ENCODE peak calls at places on chromosomes 3 and 15, in nine cellular contexts. F, I, M, P, R, L, Z, O and G are unnamed samples.

GRCh38 chr3:177410734-177411133 is 213.5 kb upstream of the TBL1XR1 start:
- DNase-seq in F (no peak), I (no peak), M (no peak), P (no peak), R (no peak), L (peak), Z (no peak), O (no peak), G (peak)

GRCh38 chr15:40242216-40242599 is 3.3 kb downstream of the PAK6 start:
- DNase-seq in F (no peak), I (no peak), M (no peak), P (no peak), R (no peak), L (no peak), Z (no peak), O (no peak), G (no peak)

GRCh38 chr3:124663690-124664089 is 66.6 kb upstream of the UMPS start:
- DNase-seq in F (no peak), I (no peak), M (peak), P (no peak), R (peak), L (no peak), Z (no peak), O (no peak), G (no peak)

GRCh38 chr3:33636125-33636855 is 81.8 kb downstream of the CLASP2 start:
- DNase-seq in F (no peak), I (peak), M (peak), P (peak), R (peak), L (no peak), Z (peak), O (no peak), G (no peak)

GRCh38 chr3:14016900-14017475 is 107.7 kb downstream of the CHCHD4 start:
- DNase-seq in F (no peak), I (no peak), M (no peak), P (no peak), R (no peak), L (no peak), Z (no peak), O (no peak), G (no peak)

GRCh38 chr3:122572940-122573412 is 4.5 kb upstream of the PARP15 start:
- DNase-seq in F (no peak), I (peak), M (peak), P (no peak), R (no peak), L (peak), Z (peak), O (no peak), G (peak)

GRCh38 chr15:77187751-77188464 is 117.0 kb upstream of the TSPAN3 start:
- DNase-seq in F (no peak), I (peak), M (peak), P (no peak), R (peak), L (no peak), Z (peak), O (no peak), G (no peak)

GRCh38 chr3:177220136-177220974 is 23.1 kb upstream of the TBL1XR1 start:
- DNase-seq in F (no peak), I (no peak), M (no peak), P (no peak), R (no peak), L (no peak), Z (peak), O (no peak), G (no peak)

GRCh38 chr15:52013151-52013791 is 5.7 kb upstream of the MAPK6 start:
- DNase-seq in F (no peak), I (peak), M (peak), P (no peak), R (peak), L (no peak), Z (peak), O (no peak), G (no peak)

GRCh38 chr3:141279074-141279945 is 47.7 kb downstream of the PXYLP1 start:
- DNase-seq in F (no peak), I (no peak), M (peak), P (peak), R (no peak), L (no peak), Z (peak), O (no peak), G (no peak)

GRCh38 chr3:18715208-18715607 is 290.1 kb upstream of the SATB1 start:
- DNase-seq in F (no peak), I (no peak), M (no peak), P (no peak), R (no peak), L (no peak), Z (no peak), O (no peak), G (no peak)

GRCh38 chr15:83250766-83251165 is 33.7 kb downstream of the BNC1 start:
- DNase-seq in F (no peak), I (no peak), M (no peak), P (no peak), R (peak), L (no peak), Z (peak), O (no peak), G (no peak)

GRCh38 chr3:74410276-74410941 is 204.1 kb downstream of the CNTN3 start:
- DNase-seq in F (no peak), I (no peak), M (no peak), P (no peak), R (no peak), L (no peak), Z (no peak), O (no peak), G (no peak)

GRCh38 chr3:12235691-12236090 is 53.2 kb upstream of the PPARG start:
- DNase-seq in F (no peak), I (no peak), M (peak), P (no peak), R (no peak), L (no peak), Z (peak), O (no peak), G (no peak)

GRCh38 chr3:139318431-139318816 is 25.4 kb upstream of the MRPS22 start:
- DNase-seq in F (no peak), I (no peak), M (no peak), P (no peak), R (no peak), L (no peak), Z (no peak), O (no peak), G (no peak)

GRCh38 chr3:99418209-99418635 is 220.2 kb upstream of the COL8A1 start:
- DNase-seq in F (no peak), I (no peak), M (no peak), P (no peak), R (no peak), L (no peak), Z (no peak), O (no peak), G (no peak)

GRCh38 chr15:79035814-79036213 is 54.8 kb downstream of the RASGRF1 start:
- DNase-seq in F (no peak), I (no peak), M (no peak), P (no peak), R (no peak), L (no peak), Z (no peak), O (no peak), G (no peak)

GRCh38 chr15:66038387-66039116 is 169.3 kb downstream of the RAB11A start:
- DNase-seq in F (no peak), I (no peak), M (no peak), P (peak), R (no peak), L (no peak), Z (no peak), O (no peak), G (no peak)

GRCh38 chr3:124621498-124621897 is 108.8 kb upstream of the UMPS start:
- DNase-seq in F (no peak), I (no peak), M (no peak), P (no peak), R (no peak), L (no peak), Z (peak), O (no peak), G (no peak)

GRCh38 chr3:99753268-99753975 is 64.2 kb upstream of the CMSS1 start:
- DNase-seq in F (no peak), I (peak), M (peak), P (peak), R (peak), L (no peak), Z (peak), O (no peak), G (no peak)

GRCh38 chr15:57923311-57923710 is 142.2 kb downstream of the ALDH1A2 start:
- DNase-seq in F (peak), I (no peak), M (peak), P (no peak), R (peak), L (peak), Z (peak), O (no peak), G (no peak)

GRCh38 chr3:131591394-131591990 is 88.7 kb upstream of the MRPL3 start:
- DNase-seq in F (peak), I (no peak), M (peak), P (peak), R (peak), L (no peak), Z (peak), O (no peak), G (no peak)

GRCh38 chr3:72274511-72275295 is 489.8 kb upstream of the PROK2 start:
- DNase-seq in F (peak), I (peak), M (peak), P (no peak), R (peak), L (peak), Z (peak), O (no peak), G (no peak)

DNA sequence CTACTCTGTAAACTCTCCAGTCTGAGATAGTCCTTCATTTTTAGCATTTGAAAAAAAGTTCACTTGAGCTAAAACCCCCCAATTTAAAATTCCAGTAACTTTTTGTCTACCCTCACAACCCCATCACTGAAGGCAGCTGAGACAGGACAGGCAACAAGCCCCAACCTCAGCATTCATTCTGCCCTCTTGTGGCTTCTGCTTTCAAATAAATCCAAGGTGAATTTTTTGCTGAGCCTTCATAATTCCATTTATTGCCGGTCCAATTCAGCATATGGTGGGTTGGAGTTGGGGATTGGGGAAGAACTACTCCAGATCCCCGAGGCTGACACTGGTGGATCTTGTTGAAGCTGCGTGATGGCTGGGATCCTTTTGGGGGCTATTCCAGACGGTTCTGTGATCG is 88.4 kb upstream of the THRB start:
- DNase-seq in F (no peak), I (no peak), M (no peak), P (no peak), R (no peak), L (no peak), Z (peak), O (no peak), G (no peak)
- TF ChIP-seq CTCF in F (peak), I (no peak), M (peak), P (peak), R (peak), L (peak), Z (peak), O (no peak), G (no peak)

GRCh38 chr3:133464573-133464972 is 64.7 kb downstream of the BFSP2 start:
- DNase-seq in F (no peak), I (no peak), M (peak), P (no peak), R (peak), L (no peak), Z (peak), O (no peak), G (no peak)
- H3K4me3 ChIP-seq in F (no peak), I (no peak), M (no peak), P (no peak), R (no peak), L (no peak), Z (no peak), O (no peak), G (no peak)

GRCh38 chr3:158261371-158261991 is 151.6 kb downstream of the RSRC1 start:
- DNase-seq in F (no peak), I (no peak), M (peak), P (no peak), R (no peak), L (no peak), Z (peak), O (no peak), G (no peak)
- TF ChIP-seq CTCF in F (no peak), I (no peak), M (no peak), P (peak), R (no peak), L (no peak), Z (peak), O (no peak), G (no peak)

GRCh38 chr3:9951598-9951961 is 628 bp downstream of the PRRT3 start:
- DNase-seq in F (no peak), I (no peak), M (no peak), P (no peak), R (no peak), L (no peak), Z (no peak), O (no peak), G (no peak)
- H3K4me3 ChIP-seq in F (no peak), I (peak), M (peak), P (peak), R (peak), L (peak), Z (peak), O (no peak), G (peak)

GRCh38 chr3:102299125-102299877 is 135.5 kb upstream of the ZPLD1 start:
- DNase-seq in F (no peak), I (no peak), M (no peak), P (no peak), R (no peak), L (no peak), Z (no peak), O (no peak), G (no peak)
- TF ChIP-seq CTCF in F (no peak), I (no peak), M (no peak), P (no peak), R (no peak), L (no peak), Z (no peak), O (no peak), G (no peak)

DNA sequence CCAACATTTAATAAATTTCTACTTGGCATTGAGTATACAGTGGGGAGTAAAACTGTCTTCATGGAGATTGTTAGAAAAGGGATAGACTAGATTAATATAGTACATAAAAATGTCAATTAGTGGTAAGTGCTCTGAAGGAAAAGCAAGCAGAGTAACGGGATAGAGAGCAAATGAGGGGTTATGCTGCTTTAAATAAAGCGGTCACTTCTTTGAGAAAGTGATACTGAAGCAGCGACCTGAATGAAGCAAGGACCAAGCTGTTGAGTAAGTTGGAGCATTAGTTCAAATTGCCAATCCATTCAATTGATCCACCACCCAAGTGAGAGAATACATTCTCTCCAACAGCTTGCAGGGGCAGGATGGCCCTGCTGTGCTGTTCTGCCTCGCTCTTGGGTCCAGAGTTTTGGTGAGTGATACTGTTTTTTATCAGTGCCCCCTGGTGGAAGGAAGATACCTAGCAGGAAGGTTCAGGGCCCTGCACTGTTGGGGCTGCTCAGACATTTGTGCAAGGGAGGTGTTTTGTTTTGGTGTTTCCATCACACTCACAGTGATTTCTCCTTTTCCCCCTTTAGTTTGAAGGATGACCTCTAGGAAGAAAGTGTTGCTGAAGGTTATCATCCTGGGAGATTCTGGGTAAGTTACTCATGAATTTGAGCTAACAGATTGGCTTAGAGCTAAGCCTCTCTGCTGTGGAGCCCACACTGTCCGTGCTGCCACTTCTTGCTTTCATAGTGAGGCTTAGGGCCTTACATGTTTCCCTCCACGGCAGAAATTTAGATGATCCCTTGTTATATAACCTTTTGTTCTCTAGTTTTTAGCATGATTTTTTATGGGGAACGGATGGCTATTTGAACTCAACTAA is 69.0 kb downstream of the RAB7A start:
- DNase-seq in F (peak), I (peak), M (peak), P (peak), R (peak), L (peak), Z (peak), O (peak), G (peak)
- H3K4me3 ChIP-seq in F (no peak), I (no peak), M (no peak), P (no peak), R (no peak), L (no peak), Z (no peak), O (no peak), G (no peak)